ENCODE peak calls at places on chromosomes 7 and 10, in nine cellular contexts. R is posterior vena cava; D is activated T-cell treated with anti-CD3 and anti-CD28 coated beads for 1 hour; K is C1 segment of cervical spinal cord; P is stimulated activated CD8-positive, alpha-beta memory T cell treated with anti-CD3 and anti-CD28 coated beads, Interleukin-4, amount 100 ng/mL, for 48 hours; F is naive thymus-derived CD8-positive, alpha-beta T cell; W is Kasumi-1; N is HCT116; H is brain microvascular endothelial cell. S is an unnamed sample.

GRCh38 chr7:132250480-132251326 is 325.6 kb downstream of the PLXNA4 start:
- DNase-seq in R (no peak), D (no peak), K (no peak), P (no peak), F (no peak), W (no peak), N (no peak), H (no peak), S (no peak)

GRCh38 chr7:75993689-75994387 is 557 bp downstream of the TMEM120A start:
- DNase-seq in R (peak; percentile 95), D (no peak), K (no peak), P (no peak), F (peak; percentile 15), W (no peak), N (no peak), H (peak; percentile 24), S (peak; percentile 58)

GRCh38 chr10:34768261-34768971 is 46.7 kb downstream of the PARD3 start:
- DNase-seq in R (peak; percentile 92), D (no peak), K (no peak), P (no peak), F (no peak), W (no peak), N (no peak), H (no peak), S (peak; percentile 56)

GRCh38 chr10:76299501-76299900 is 868.1 kb downstream of the LRMDA start:
- DNase-seq in R (no peak), D (no peak), K (no peak), P (no peak), F (no peak), W (no peak), N (no peak), H (no peak), S (no peak)

GRCh38 chr10:6667679-6668270 is 87.7 kb upstream of the PRKCQ start:
- DNase-seq in R (no peak), D (no peak), K (no peak), P (peak; percentile 70), F (no peak), W (peak; percentile 85), N (peak; percentile 27), H (peak; percentile 38), S (peak; percentile 45)

GRCh38 chr10:110176122-110176521 is 31.3 kb upstream of the MXI1 start:
- DNase-seq in R (no peak), D (no peak), K (no peak), P (no peak), F (no peak), W (peak; percentile 42), N (no peak), H (no peak), S (no peak)

GRCh38 chr7:151083824-151084160 is 499 bp upstream of the TMUB1 start:
- DNase-seq in R (no peak), D (no peak), K (no peak), P (no peak), F (no peak), W (no peak), N (no peak), H (no peak), S (no peak)

GRCh38 chr7:95264225-95264927 is 60.0 kb downstream of the PON1 start:
- DNase-seq in R (no peak), D (no peak), K (no peak), P (no peak), F (no peak), W (no peak), N (no peak), H (peak; percentile 90), S (peak; percentile 83)

GRCh38 chr7:65475734-65476319 is 102.2 kb downstream of the ZNF92 start:
- DNase-seq in R (no peak), D (peak; percentile 3), K (no peak), P (no peak), F (peak; percentile 29), W (no peak), N (no peak), H (no peak), S (no peak)

GRCh38 chr7:6271694-6272371 is 591 bp downstream of the CYTH3 start:
- DNase-seq in R (peak; percentile 85), D (peak; percentile 3), K (no peak), P (peak; percentile 40), F (peak; percentile 16), W (no peak), N (no peak), H (no peak), S (no peak)

GRCh38 chr10:67839957-67840356 is 2.0 kb upstream of the DNAJC12 start:
- DNase-seq in R (no peak), D (no peak), K (no peak), P (no peak), F (no peak), W (no peak), N (no peak), H (no peak), S (no peak)

GRCh38 chr7:143372070-143372469 is 9.1 kb upstream of the ZYX start:
- DNase-seq in R (no peak), D (peak; percentile 50), K (no peak), P (peak; percentile 68), F (peak; percentile 49), W (peak; percentile 87), N (no peak), H (no peak), S (no peak)

GRCh38 chr10:59628456-59628855 is 81.2 kb downstream of the SLC16A9 start:
- DNase-seq in R (no peak), D (no peak), K (no peak), P (no peak), F (no peak), W (no peak), N (no peak), H (no peak), S (no peak)

GRCh38 chr10:21687197-21687993 is 153.4 kb downstream of the MLLT10 start:
- DNase-seq in R (no peak), D (no peak), K (no peak), P (no peak), F (no peak), W (no peak), N (no peak), H (no peak), S (no peak)

GRCh38 chr7:106704000-106704840 is 43.3 kb upstream of the CCDC71L start:
- DNase-seq in R (no peak), D (no peak), K (no peak), P (no peak), F (no peak), W (no peak), N (no peak), H (no peak), S (no peak)

GRCh38 chr7:140646931-140647647 is 6.5 kb upstream of the DENND2A start:
- DNase-seq in R (peak; percentile 76), D (peak; percentile 29), K (no peak), P (peak; percentile 45), F (peak; percentile 24), W (peak; percentile 14), N (peak; percentile 50), H (no peak), S (peak; percentile 19)